ENCODE peak calls at places on chromosome 19, in eight cellular contexts. Y, J, P, L, Q, K, W and O are unnamed samples.

GRCh38 chr19:18478545-18479311 is 40.8 kb upstream of the ISYNA1 start:
- DNase-seq in W (peak; percentile 89), J (peak; percentile 94), P (peak; percentile 76), Y (no peak), K (peak; percentile 78), Q (peak; percentile 45), L (peak; percentile 51), O (peak; percentile 80)

GRCh38 chr19:8577247-8577646 is at the start of gene MYO1F:
- DNase-seq in P (peak; percentile 66), J (no peak), L (no peak), W (peak; percentile 68), K (no peak), Q (no peak), Y (no peak), O (no peak)

GRCh38 chr19:35590875-35591274 is 4.9 kb downstream of the PMIS2 start:
- DNase-seq in Y (no peak), Q (no peak), K (no peak), L (no peak), P (no peak), W (no peak), J (no peak), O (no peak)

GRCh38 chr19:47075941-47076340 is 27.5 kb upstream of the TMEM160 start:
- DNase-seq in J (peak; percentile 16), Q (no peak), L (no peak), K (no peak), Y (no peak), P (no peak), W (no peak), O (no peak)

GRCh38 chr19:46373573-46374359 is 26.9 kb downstream of the PPP5C start:
- DNase-seq in L (no peak), P (peak; percentile 94), Q (peak; percentile 91), K (peak; percentile 54), Y (peak; percentile 92), W (peak; percentile 90), J (peak; percentile 50), O (no peak)

GRCh38 chr19:3580156-3580955 is 4.9 kb upstream of the GIPC3 start:
- DNase-seq in W (no peak), Q (no peak), Y (no peak), J (peak; percentile 98), L (no peak), K (no peak), P (no peak), O (no peak)

GRCh38 chr19:46634045-46634655 is 1.9 kb downstream of the GNG8 start:
- DNase-seq in P (peak; percentile 97), Y (peak; percentile 92), W (peak; percentile 81), L (no peak), Q (peak; percentile 91), J (peak; percentile 64), K (peak; percentile 87), O (peak; percentile 69)

GRCh38 chr19:4682417-4683200 is 12.5 kb upstream of the MYDGF start:
- DNase-seq in K (no peak), L (no peak), Y (peak; percentile 80), W (peak; percentile 20), J (no peak), P (no peak), Q (no peak), O (no peak)

GRCh38 chr19:50325310-50326100 is 3.7 kb downstream of the KCNC3 start:
- DNase-seq in P (peak; percentile 62), Y (peak; percentile 96), L (no peak), J (peak; percentile 13), K (no peak), Q (peak; percentile 82), W (peak; percentile 64), O (no peak)

GRCh38 chr19:37997911-37998344 is 90.9 kb downstream of the SIPA1L3 start:
- DNase-seq in W (no peak), L (no peak), Q (no peak), P (no peak), K (no peak), J (peak; percentile 97), Y (no peak), O (no peak)

GRCh38 chr19:18593367-18594095 is 4.9 kb downstream of the REX1BD start:
- DNase-seq in W (no peak), J (no peak), K (no peak), Y (peak; percentile 36), Q (no peak), P (no peak), L (no peak), O (no peak)

GRCh38 chr19:33156354-33156753 is 24.4 kb downstream of the WDR88 start:
- DNase-seq in Q (no peak), L (no peak), J (peak; percentile 41), W (no peak), K (no peak), P (no peak), Y (no peak), O (no peak)

DNA sequence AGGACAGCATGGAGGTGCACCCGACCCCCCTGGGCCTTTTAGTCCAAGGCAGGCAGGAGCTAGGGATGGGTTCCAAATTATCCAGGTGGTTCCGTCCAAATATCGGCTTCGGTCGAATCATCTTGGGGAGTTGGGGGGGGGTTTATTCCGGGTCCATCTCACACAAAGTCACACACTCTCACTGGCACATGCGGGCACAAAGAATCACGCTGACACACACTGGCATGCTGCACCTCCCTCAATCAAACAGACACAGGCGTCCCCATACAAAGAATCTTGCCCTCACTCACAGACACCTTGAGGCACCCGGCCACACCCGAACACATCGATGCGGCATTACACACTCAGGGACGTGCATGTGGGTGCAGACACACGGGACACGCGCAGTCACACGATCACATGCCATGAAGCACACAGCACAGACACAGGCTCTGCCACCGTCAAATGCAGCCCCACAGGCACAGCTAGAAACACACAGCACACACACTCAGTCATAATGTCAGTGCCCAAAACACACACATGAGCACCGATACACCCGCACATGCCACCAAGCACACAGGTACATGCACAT is 7.8 kb downstream of the NFIX start:
- DNase-seq in Q (no peak), K (no peak), W (no peak), L (no peak), J (no peak), P (no peak), Y (no peak), O (no peak)
- H3K27me3 ChIP-seq in Q (no peaks in the 10 kb centered on the region), K (no peaks in the 10 kb centered on the region), W (no peaks in the 10 kb centered on the region), L (no peaks in the 10 kb centered on the region), J (no peaks in the 10 kb centered on the region), P (no peaks in the 10 kb centered on the region), Y (no peaks in the 10 kb centered on the region), O (no peaks in the 10 kb centered on the region)

DNA sequence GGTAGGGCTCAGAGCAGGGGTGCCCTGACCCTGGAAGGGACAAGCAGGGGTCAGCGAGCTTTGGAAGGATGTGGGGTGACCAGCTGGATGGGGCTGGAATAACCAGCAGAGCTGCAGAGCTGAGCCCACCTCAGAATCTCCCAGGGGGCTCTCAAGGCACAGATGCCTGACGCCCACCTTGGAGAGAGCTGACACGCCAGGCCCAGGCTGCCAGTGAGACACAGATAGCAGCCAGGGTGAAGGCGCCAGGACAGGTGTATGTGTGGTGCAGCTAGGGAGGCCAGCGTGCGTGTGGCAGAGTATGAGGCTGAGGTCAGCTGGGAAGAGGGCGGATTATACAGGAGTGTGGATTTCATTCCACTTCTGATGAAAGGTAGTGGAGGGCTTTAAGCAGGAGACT is 8.9 kb downstream of the AP1M1 start:
- DNase-seq in J (no peak), Q (no peak), L (no peak), K (no peak), P (no peak), Y (no peak), W (no peak), O (no peak)
- H3K4me1 ChIP-seq in J (peaks cover 2% of the 10 kb centered on the region), Q (no peaks in the 10 kb centered on the region), L (peaks cover 20% of the 10 kb centered on the region), K (no peaks in the 10 kb centered on the region), P (no peaks in the 10 kb centered on the region), Y (no peaks in the 10 kb centered on the region), W (peaks cover 18% of the 10 kb centered on the region), O (no peaks in the 10 kb centered on the region)

DNA sequence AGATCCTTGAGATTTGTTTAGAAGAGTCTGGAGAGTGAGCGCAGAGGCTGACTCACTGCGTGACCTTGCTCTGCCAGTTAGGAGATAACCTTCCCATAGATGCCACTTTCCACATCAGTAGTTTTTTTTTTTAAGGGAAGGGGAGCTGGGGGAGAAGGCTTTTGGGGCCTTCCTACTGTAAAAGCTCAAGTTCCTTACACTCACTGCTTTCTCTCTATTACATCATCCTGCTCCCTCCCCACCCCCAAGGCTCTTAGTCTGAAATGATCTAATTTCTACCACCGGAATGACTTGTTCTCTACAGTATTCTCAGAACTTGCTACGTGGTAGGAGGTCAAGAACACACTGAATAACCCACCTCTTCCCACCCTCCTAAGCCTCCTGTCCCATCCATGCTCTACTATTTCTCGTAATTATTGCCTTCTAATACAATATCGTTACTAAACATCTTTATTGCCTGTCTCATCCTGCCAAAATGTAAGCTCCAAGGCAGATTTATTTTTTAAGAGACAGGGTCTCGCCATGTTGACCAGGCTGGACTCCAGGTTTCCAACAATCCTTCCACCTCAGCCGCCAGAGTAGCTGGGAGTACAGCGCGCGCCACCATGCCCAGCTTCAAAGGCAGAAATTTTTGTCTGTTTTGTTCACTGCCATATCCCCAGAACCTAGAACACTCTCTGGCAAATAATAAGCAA is 1.2 kb downstream of the LONP1 start:
- DNase-seq in Q (no peak), L (peak; percentile 5), W (no peak), P (no peak), K (no peak), J (peak; percentile 91), Y (no peak), O (no peak)
- TF ChIP-seq POLR2A in Q (no peak), L (peak; percentile 71), W (no peak), P (no peak), K (no peak), J (peak; percentile 96), Y (no peak), O (no peak)

DNA sequence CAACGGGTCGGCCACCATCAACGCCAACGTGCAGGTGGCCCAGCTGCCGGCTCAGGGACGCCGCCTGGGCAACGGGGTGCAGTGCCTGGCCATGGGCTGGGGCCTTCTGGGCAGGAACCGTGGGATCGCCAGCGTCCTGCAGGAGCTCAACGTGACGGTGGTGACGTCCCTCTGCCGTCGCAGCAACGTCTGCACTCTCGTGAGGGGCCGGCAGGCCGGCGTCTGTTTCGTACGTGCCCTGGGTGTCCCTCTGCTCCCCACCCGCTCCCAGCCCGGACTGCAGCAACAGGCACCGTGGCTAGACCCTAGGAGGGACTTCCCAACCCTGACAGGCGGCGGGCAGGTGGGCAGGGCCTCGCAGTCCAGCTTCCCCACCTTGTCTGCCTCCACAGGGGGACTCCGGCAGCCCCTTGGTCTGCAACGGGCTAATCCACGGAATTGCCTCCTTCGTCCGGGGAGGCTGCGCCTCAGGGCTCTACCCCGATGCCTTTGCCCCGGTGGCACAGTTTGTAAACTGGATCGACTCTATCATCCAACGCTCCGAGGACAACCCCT is 3.5 kb downstream of the ELANE start:
- DNase-seq in L (no peak), Y (peak; percentile 84), J (no peak), P (no peak), Q (no peak), W (no peak), K (no peak), O (no peak)
- H3K27me3 ChIP-seq in L (no peaks in the 10 kb centered on the region), Y (peaks cover 11% of the 10 kb centered on the region), J (peaks cover 2% of the 10 kb centered on the region), P (peaks cover 57% of the 10 kb centered on the region), Q (no peaks in the 10 kb centered on the region), W (peaks cover 31% of the 10 kb centered on the region), K (peaks cover 32% of the 10 kb centered on the region), O (peaks cover 73% of the 10 kb centered on the region)

DNA sequence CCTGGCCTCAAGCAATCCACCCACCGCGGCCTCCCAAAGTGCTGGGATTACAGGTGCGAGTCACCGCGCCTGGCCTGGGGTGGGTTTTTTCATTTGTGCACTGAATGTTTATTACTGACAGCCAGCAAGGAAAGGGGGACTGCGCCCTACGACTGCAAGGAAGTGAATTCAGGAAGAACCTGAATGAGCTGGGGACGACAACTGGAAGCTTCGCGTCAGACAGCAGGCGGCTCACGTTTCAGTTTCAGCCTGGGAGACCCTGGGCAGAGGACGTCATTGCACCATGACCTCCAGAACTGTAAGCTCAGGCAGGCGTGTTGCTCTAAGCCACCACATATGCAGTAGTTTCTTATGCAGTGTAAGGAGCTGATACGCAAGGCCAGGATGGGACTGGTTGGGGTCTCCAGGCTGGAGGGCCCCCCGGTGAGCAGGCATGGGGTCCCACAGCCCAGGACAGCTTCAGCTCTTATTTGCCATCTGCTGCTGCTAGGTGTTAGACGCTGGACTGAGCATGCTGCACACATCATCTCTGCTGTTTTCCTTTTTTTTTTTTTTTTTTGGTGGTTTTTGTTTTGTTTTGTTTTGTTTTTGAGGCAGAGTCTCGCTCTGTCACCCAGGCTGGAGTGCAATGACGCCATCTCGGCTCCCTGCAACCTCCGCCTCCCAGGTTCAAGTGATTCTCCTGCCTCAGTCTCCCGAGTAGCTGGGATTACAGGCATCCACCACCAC is 66.6 kb downstream of the GADD45B start:
- DNase-seq in L (no peak), Q (no peak), K (no peak), P (peak; percentile 34), Y (no peak), J (peak; percentile 71), W (no peak), O (no peak)
- H3K4me1 ChIP-seq in L (peaks cover 35% of the 10 kb centered on the region), Q (peaks cover 54% of the 10 kb centered on the region), K (peaks cover 19% of the 10 kb centered on the region), P (peaks cover 56% of the 10 kb centered on the region), Y (peaks cover 76% of the 10 kb centered on the region), J (peaks cover 33% of the 10 kb centered on the region), W (peaks cover 75% of the 10 kb centered on the region), O (peaks cover 62% of the 10 kb centered on the region)